ENCODE peak calls at places on chromosome 2, in ten cellular contexts. One of them, this sample, is unnamed.

GRCh38 chr2:101114268-101114783 is 36.9 kb downstream of the TBC1D8 start:
- DNase-seq in NCI-H2029: no peak
- DNase-seq in foreskin keratinocyte: no peak
- DNase-seq in stimulated activated naive CD8-positive, alpha-beta T cell treated with anti-CD3 and anti-CD28 coated beads, Interleukin-15, Interleukin-2, amounts not matched to agents 100 U/mL and 50 U/mL, for 24 hours: no peak
- DNase-seq in PC-3: peak; percentile 20
- DNase-seq in heart left ventricle: no peak
- DNase-seq in H54: no peak
- DNase-seq in testis: no peak
- DNase-seq in effector memory CD4-positive, alpha-beta T cell: no peak
- DNase-seq in NCI-H345: peak; percentile 12
- DNase-seq in this sample: no peak

GRCh38 chr2:36951574-36951973 is 14.8 kb downstream of the STRN start:
- DNase-seq in NCI-H2029: no peak
- DNase-seq in testis: no peak
- DNase-seq in foreskin keratinocyte: peak; percentile 78
- DNase-seq in effector memory CD4-positive, alpha-beta T cell: no peak
- DNase-seq in stimulated activated naive CD8-positive, alpha-beta T cell treated with anti-CD3 and anti-CD28 coated beads, Interleukin-15, Interleukin-2, amounts not matched to agents 100 U/mL and 50 U/mL, for 24 hours: no peak
- DNase-seq in NCI-H345: no peak
- DNase-seq in H54: peak; percentile 32
- DNase-seq in heart left ventricle: no peak
- DNase-seq in PC-3: peak; percentile 79
- DNase-seq in this sample: no peak

GRCh38 chr2:176466918-176467452 is 197.7 kb downstream of the MTX2 start:
- DNase-seq in effector memory CD4-positive, alpha-beta T cell: no peak
- DNase-seq in NCI-H345: no peak
- DNase-seq in heart left ventricle: no peak
- DNase-seq in NCI-H2029: no peak
- DNase-seq in stimulated activated naive CD8-positive, alpha-beta T cell treated with anti-CD3 and anti-CD28 coated beads, Interleukin-15, Interleukin-2, amounts not matched to agents 100 U/mL and 50 U/mL, for 24 hours: no peak
- DNase-seq in PC-3: no peak
- DNase-seq in foreskin keratinocyte: no peak
- DNase-seq in testis: no peak
- DNase-seq in H54: no peak
- DNase-seq in this sample: no peak

GRCh38 chr2:137928547-137929503 is 35.4 kb upstream of the HNMT start:
- DNase-seq in stimulated activated naive CD8-positive, alpha-beta T cell treated with anti-CD3 and anti-CD28 coated beads, Interleukin-15, Interleukin-2, amounts not matched to agents 100 U/mL and 50 U/mL, for 24 hours: no peak
- DNase-seq in heart left ventricle: no peak
- DNase-seq in PC-3: peak; percentile 72
- DNase-seq in NCI-H2029: no peak
- DNase-seq in foreskin keratinocyte: peak; percentile 62
- DNase-seq in H54: peak; percentile 4
- DNase-seq in NCI-H345: no peak
- DNase-seq in testis: no peak
- DNase-seq in effector memory CD4-positive, alpha-beta T cell: no peak
- DNase-seq in this sample: no peak

GRCh38 chr2:9311488-9311887 is 104.9 kb downstream of the ASAP2 start:
- DNase-seq in NCI-H345: no peak
- DNase-seq in testis: no peak
- DNase-seq in foreskin keratinocyte: peak; percentile 87
- DNase-seq in stimulated activated naive CD8-positive, alpha-beta T cell treated with anti-CD3 and anti-CD28 coated beads, Interleukin-15, Interleukin-2, amounts not matched to agents 100 U/mL and 50 U/mL, for 24 hours: no peak
- DNase-seq in PC-3: peak; percentile 81
- DNase-seq in heart left ventricle: peak; percentile 55
- DNase-seq in effector memory CD4-positive, alpha-beta T cell: no peak
- DNase-seq in H54: peak; percentile 80
- DNase-seq in NCI-H2029: no peak
- DNase-seq in this sample: no peak

GRCh38 chr2:176805345-176805744 is 407.2 kb upstream of the HNRNPA3 start:
- DNase-seq in foreskin keratinocyte: no peak
- DNase-seq in H54: no peak
- DNase-seq in heart left ventricle: no peak
- DNase-seq in testis: no peak
- DNase-seq in NCI-H345: no peak
- DNase-seq in stimulated activated naive CD8-positive, alpha-beta T cell treated with anti-CD3 and anti-CD28 coated beads, Interleukin-15, Interleukin-2, amounts not matched to agents 100 U/mL and 50 U/mL, for 24 hours: no peak
- DNase-seq in PC-3: no peak
- DNase-seq in effector memory CD4-positive, alpha-beta T cell: no peak
- DNase-seq in NCI-H2029: no peak
- DNase-seq in this sample: no peak

GRCh38 chr2:238235331-238235732 is 4.5 kb downstream of the HES6 start:
- DNase-seq in stimulated activated naive CD8-positive, alpha-beta T cell treated with anti-CD3 and anti-CD28 coated beads, Interleukin-15, Interleukin-2, amounts not matched to agents 100 U/mL and 50 U/mL, for 24 hours: no peak
- DNase-seq in heart left ventricle: no peak
- DNase-seq in foreskin keratinocyte: no peak
- DNase-seq in testis: no peak
- DNase-seq in NCI-H345: no peak
- DNase-seq in H54: no peak
- DNase-seq in PC-3: no peak
- DNase-seq in NCI-H2029: no peak
- DNase-seq in effector memory CD4-positive, alpha-beta T cell: no peak
- DNase-seq in this sample: no peak

GRCh38 chr2:86747708-86748627 is 27.9 kb downstream of the RMND5A start:
- DNase-seq in NCI-H2029: no peak
- DNase-seq in heart left ventricle: no peak
- DNase-seq in testis: no peak
- DNase-seq in effector memory CD4-positive, alpha-beta T cell: no peak
- DNase-seq in foreskin keratinocyte: peak; percentile 75
- DNase-seq in NCI-H345: peak; percentile 6
- DNase-seq in H54: no peak
- DNase-seq in PC-3: peak; percentile 54
- DNase-seq in stimulated activated naive CD8-positive, alpha-beta T cell treated with anti-CD3 and anti-CD28 coated beads, Interleukin-15, Interleukin-2, amounts not matched to agents 100 U/mL and 50 U/mL, for 24 hours: peak; percentile 27
- DNase-seq in this sample: peak; percentile 32

GRCh38 chr2:235394278-235394828 is 99.5 kb upstream of the AGAP1 start:
- DNase-seq in NCI-H2029: no peak
- DNase-seq in heart left ventricle: no peak
- DNase-seq in testis: no peak
- DNase-seq in foreskin keratinocyte: peak; percentile 87
- DNase-seq in NCI-H345: no peak
- DNase-seq in stimulated activated naive CD8-positive, alpha-beta T cell treated with anti-CD3 and anti-CD28 coated beads, Interleukin-15, Interleukin-2, amounts not matched to agents 100 U/mL and 50 U/mL, for 24 hours: no peak
- DNase-seq in effector memory CD4-positive, alpha-beta T cell: no peak
- DNase-seq in H54: peak; percentile 66
- DNase-seq in PC-3: peak; percentile 94
- DNase-seq in this sample: peak; percentile 64

GRCh38 chr2:209340522-209340921 is 83.3 kb upstream of the MAP2 start:
- DNase-seq in effector memory CD4-positive, alpha-beta T cell: no peak
- DNase-seq in NCI-H345: no peak
- DNase-seq in NCI-H2029: no peak
- DNase-seq in PC-3: peak; percentile 47
- DNase-seq in stimulated activated naive CD8-positive, alpha-beta T cell treated with anti-CD3 and anti-CD28 coated beads, Interleukin-15, Interleukin-2, amounts not matched to agents 100 U/mL and 50 U/mL, for 24 hours: no peak
- DNase-seq in testis: no peak
- DNase-seq in heart left ventricle: no peak
- DNase-seq in H54: no peak
- DNase-seq in foreskin keratinocyte: peak; percentile 20
- DNase-seq in this sample: no peak

GRCh38 chr2:111122631-111123421 is 2.1 kb downstream of the BCL2L11 start:
- DNase-seq in stimulated activated naive CD8-positive, alpha-beta T cell treated with anti-CD3 and anti-CD28 coated beads, Interleukin-15, Interleukin-2, amounts not matched to agents 100 U/mL and 50 U/mL, for 24 hours: peak; percentile 55
- DNase-seq in PC-3: peak; percentile 70
- DNase-seq in heart left ventricle: peak; percentile 89
- DNase-seq in NCI-H345: peak; percentile 49
- DNase-seq in effector memory CD4-positive, alpha-beta T cell: peak; percentile 3
- DNase-seq in foreskin keratinocyte: peak; percentile 61
- DNase-seq in NCI-H2029: peak; percentile 60
- DNase-seq in H54: peak; percentile 71
- DNase-seq in testis: peak; percentile 87
- DNase-seq in this sample: no peak

GRCh38 chr2:72457801-72458516 is 310.3 kb upstream of the CYP26B1 start:
- DNase-seq in NCI-H345: no peak
- DNase-seq in H54: no peak
- DNase-seq in heart left ventricle: no peak
- DNase-seq in testis: no peak
- DNase-seq in foreskin keratinocyte: peak; percentile 20
- DNase-seq in NCI-H2029: no peak
- DNase-seq in stimulated activated naive CD8-positive, alpha-beta T cell treated with anti-CD3 and anti-CD28 coated beads, Interleukin-15, Interleukin-2, amounts not matched to agents 100 U/mL and 50 U/mL, for 24 hours: no peak
- DNase-seq in effector memory CD4-positive, alpha-beta T cell: no peak
- DNase-seq in PC-3: peak; percentile 3
- DNase-seq in this sample: no peak

GRCh38 chr2:30866974-30867373 is 59.7 kb upstream of the CAPN13 start:
- DNase-seq in testis: no peak
- DNase-seq in heart left ventricle: no peak
- DNase-seq in NCI-H345: no peak
- DNase-seq in stimulated activated naive CD8-positive, alpha-beta T cell treated with anti-CD3 and anti-CD28 coated beads, Interleukin-15, Interleukin-2, amounts not matched to agents 100 U/mL and 50 U/mL, for 24 hours: no peak
- DNase-seq in PC-3: no peak
- DNase-seq in effector memory CD4-positive, alpha-beta T cell: no peak
- DNase-seq in NCI-H2029: no peak
- DNase-seq in foreskin keratinocyte: no peak
- DNase-seq in H54: no peak
- DNase-seq in this sample: no peak

GRCh38 chr2:67260348-67261277 is 136.5 kb upstream of the ETAA1 start:
- DNase-seq in stimulated activated naive CD8-positive, alpha-beta T cell treated with anti-CD3 and anti-CD28 coated beads, Interleukin-15, Interleukin-2, amounts not matched to agents 100 U/mL and 50 U/mL, for 24 hours: no peak
- DNase-seq in H54: peak; percentile 23
- DNase-seq in foreskin keratinocyte: peak; percentile 85
- DNase-seq in effector memory CD4-positive, alpha-beta T cell: no peak
- DNase-seq in NCI-H2029: no peak
- DNase-seq in heart left ventricle: peak; percentile 71
- DNase-seq in NCI-H345: no peak
- DNase-seq in PC-3: peak; percentile 88
- DNase-seq in testis: peak; percentile 43
- DNase-seq in this sample: peak; percentile 89

GRCh38 chr2:101018934-101019333 is 16.8 kb downstream of the RPL31 start:
- DNase-seq in stimulated activated naive CD8-positive, alpha-beta T cell treated with anti-CD3 and anti-CD28 coated beads, Interleukin-15, Interleukin-2, amounts not matched to agents 100 U/mL and 50 U/mL, for 24 hours: no peak
- DNase-seq in NCI-H345: no peak
- DNase-seq in effector memory CD4-positive, alpha-beta T cell: no peak
- DNase-seq in NCI-H2029: peak; percentile 29
- DNase-seq in PC-3: no peak
- DNase-seq in heart left ventricle: no peak
- DNase-seq in foreskin keratinocyte: no peak
- DNase-seq in H54: no peak
- DNase-seq in testis: no peak
- DNase-seq in this sample: no peak

GRCh38 chr2:28750316-28751101 is 1.1 kb upstream of the PPP1CB start:
- DNase-seq in foreskin keratinocyte: no peak
- DNase-seq in PC-3: no peak
- DNase-seq in testis: no peak
- DNase-seq in H54: no peak
- DNase-seq in heart left ventricle: no peak
- DNase-seq in stimulated activated naive CD8-positive, alpha-beta T cell treated with anti-CD3 and anti-CD28 coated beads, Interleukin-15, Interleukin-2, amounts not matched to agents 100 U/mL and 50 U/mL, for 24 hours: peak; percentile 45
- DNase-seq in effector memory CD4-positive, alpha-beta T cell: no peak
- DNase-seq in NCI-H345: peak; percentile 27
- DNase-seq in NCI-H2029: no peak
- DNase-seq in this sample: no peak

GRCh38 chr2:118965737-118966136 is 23.7 kb downstream of the MARCO start:
- DNase-seq in H54: no peak
- DNase-seq in effector memory CD4-positive, alpha-beta T cell: no peak
- DNase-seq in stimulated activated naive CD8-positive, alpha-beta T cell treated with anti-CD3 and anti-CD28 coated beads, Interleukin-15, Interleukin-2, amounts not matched to agents 100 U/mL and 50 U/mL, for 24 hours: no peak
- DNase-seq in NCI-H345: no peak
- DNase-seq in heart left ventricle: no peak
- DNase-seq in testis: no peak
- DNase-seq in foreskin keratinocyte: no peak
- DNase-seq in PC-3: no peak
- DNase-seq in NCI-H2029: no peak
- DNase-seq in this sample: no peak

GRCh38 chr2:216700088-216700567 is 4.8 kb upstream of the IGFBP5 start:
- DNase-seq in NCI-H2029: no peak
- DNase-seq in testis: no peak
- DNase-seq in effector memory CD4-positive, alpha-beta T cell: no peak
- DNase-seq in heart left ventricle: no peak
- DNase-seq in stimulated activated naive CD8-positive, alpha-beta T cell treated with anti-CD3 and anti-CD28 coated beads, Interleukin-15, Interleukin-2, amounts not matched to agents 100 U/mL and 50 U/mL, for 24 hours: no peak
- DNase-seq in foreskin keratinocyte: no peak
- DNase-seq in NCI-H345: peak; percentile 70
- DNase-seq in H54: no peak
- DNase-seq in PC-3: no peak
- DNase-seq in this sample: no peak

This sample was measured in Panc1.